ENCODE peak calls at places on chromosomes 6 and 20, in four cellular contexts. P is heart right ventricle, U is fibroblast of lung, W is fibroblast of pulmonary artery. K is an unnamed sample.

GRCh38 chr6:10465633-10466499 is 51.0 kb upstream of the TFAP2A start:
- DNase-seq in P (no peak), W (peak; percentile 45), U (peak; percentile 44), K (no peak)

GRCh38 chr20:58651548-58651822 is 402 bp downstream of the STX16 start:
- DNase-seq in U (no peak), P (peak; percentile 24), W (no peak), K (no peak)

GRCh38 chr6:42354707-42355106 is 97.0 kb downstream of the TRERF1 start:
- DNase-seq in U (no peak), P (no peak), W (no peak), K (peak; percentile 38)

GRCh38 chr6:16473184-16473907 is 235.0 kb downstream of the GMPR start:
- DNase-seq in U (no peak), W (no peak), P (no peak), K (no peak)

GRCh38 chr6:45441811-45442453 is 64.2 kb upstream of the SUPT3H start:
- DNase-seq in W (no peak), P (no peak), U (peak; percentile 41), K (no peak)

GRCh38 chr6:157659536-157660271 is 163.3 kb upstream of the SNX9 start:
- DNase-seq in U (no peak), P (no peak), W (no peak), K (no peak)

GRCh38 chr6:152701081-152701862 is 3.6 kb downstream of the MYCT1 start:
- DNase-seq in W (peak; percentile 58), U (peak; percentile 36), P (no peak), K (no peak)

GRCh38 chr20:54002056-54002575 is 68.3 kb downstream of the BCAS1 start:
- DNase-seq in U (no peak), P (no peak), W (no peak), K (no peak)

GRCh38 chr20:15547109-15547508 is 1026.1 kb downstream of the KIF16B start:
- DNase-seq in U (no peak), P (no peak), W (no peak), K (no peak)

GRCh38 chr6:119148102-119148824 is 69.8 kb upstream of the FAM184A start:
- DNase-seq in P (peak; percentile 50), U (peak; percentile 83), W (peak; percentile 83), K (no peak)

GRCh38 chr6:137970368-137970767 is 103.3 kb downstream of the TNFAIP3 start:
- DNase-seq in W (no peak), P (no peak), U (no peak), K (no peak)

DNA sequence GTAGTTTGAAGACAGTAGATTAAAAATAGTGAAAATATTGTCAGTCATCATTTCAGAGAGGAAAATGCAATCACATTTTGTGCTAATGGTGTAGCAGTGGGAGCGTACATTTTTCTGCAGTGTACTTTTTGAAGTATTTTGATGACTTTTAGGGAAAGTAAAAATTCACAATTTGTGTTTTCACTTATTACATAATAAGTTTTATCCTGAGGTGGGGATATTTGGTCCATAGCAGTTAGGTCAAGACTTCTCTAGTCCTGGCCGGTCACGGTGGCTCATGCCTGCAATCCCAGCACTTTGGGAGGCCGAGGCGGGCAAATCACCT is 122.3 kb downstream of the SASH1 start:
- DNase-seq in W (no peak), P (no peak), U (no peak), K (no peak)
- TF ChIP-seq CTCF in W (no peak), P (no peak), U (no peak), K (no peak)

GRCh38 chr20:4151991-4152695 is 136.8 kb upstream of the RNF24 start:
- DNase-seq in U (peak; percentile 88), W (no peak), P (no peak), K (no peak)
- H3K4me3 ChIP-seq in U (no peak overlapping the region), W (no peak overlapping the region), P (no peak overlapping the region), K (no peak overlapping the region)

GRCh38 chr6:156564128-156564806 is 212.9 kb upstream of the ARID1B start:
- DNase-seq in U (peak; percentile 43), W (peak; percentile 71), P (peak; percentile 77), K (no peak)
- TF ChIP-seq CTCF in U (peak; percentile 96), W (peak; percentile 96), P (peak; percentile 98), K (peak; percentile 96)

GRCh38 chr20:13009682-13010406 is 1.1 kb downstream of the SPTLC3 start:
- DNase-seq in W (peak; percentile 98), U (peak; percentile 97), P (peak; percentile 69), K (peak; percentile 77)
- H3K4me3 ChIP-seq in W (peak overlapping the region; percentile 70), U (peak overlapping the region; percentile 50), P (peak overlapping the region; percentile 38), K (peak overlapping the region; percentile 58)

DNA sequence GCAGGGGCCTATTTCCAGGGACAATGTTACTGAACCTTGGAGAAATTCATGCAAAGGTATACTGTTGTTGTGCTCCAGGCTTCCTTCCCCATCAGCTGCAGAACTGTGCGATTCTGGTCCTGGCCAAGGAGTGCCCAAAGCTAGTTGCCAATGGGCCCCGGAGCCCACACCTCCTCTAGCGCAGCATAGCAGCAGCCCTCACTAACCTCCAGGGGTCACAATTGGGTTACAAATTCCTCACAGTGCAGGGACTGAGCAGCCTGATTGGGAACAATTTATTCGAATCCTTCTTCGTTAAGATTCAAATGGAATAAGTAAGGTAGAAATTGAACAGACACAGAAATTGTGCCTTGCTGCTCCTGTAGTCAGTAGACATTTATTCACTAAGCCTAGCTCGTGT is 284.9 kb downstream of the PRKN start:
- DNase-seq in W (no peak), P (no peak), U (peak; percentile 1), K (no peak)
- TF ChIP-seq CTCF in W (no peak), P (peak; percentile 52), U (peak; percentile 33), K (no peak)

GRCh38 chr6:7145269-7146078 is 37.7 kb downstream of the RREB1 start:
- DNase-seq in U (no peak), W (no peak), P (no peak), K (no peak)

GRCh38 chr6:7146079-7146828 is 38.5 kb downstream of the RREB1 start:
- DNase-seq in U (peak; percentile 79), P (peak; percentile 44), W (peak; percentile 61), K (peak; percentile 38)

GRCh38 chr6:7147051-7147671 is 39.4 kb downstream of the RREB1 start:
- DNase-seq in W (no peak), U (peak; percentile 65), P (no peak), K (no peak)

GRCh38 chr6:7143161-7143974 is 35.6 kb downstream of the RREB1 start:
- DNase-seq in U (no peak), W (peak; percentile 41), P (no peak), K (no peak)

GRCh38 chr6:7144810-7145209 is 37.0 kb downstream of the RREB1 start:
- DNase-seq in U (no peak), P (no peak), W (no peak), K (no peak)
- H3K4me3 ChIP-seq in U (no peak overlapping the region), P (no peak overlapping the region), W (no peak overlapping the region), K (no peak overlapping the region)

DNA sequence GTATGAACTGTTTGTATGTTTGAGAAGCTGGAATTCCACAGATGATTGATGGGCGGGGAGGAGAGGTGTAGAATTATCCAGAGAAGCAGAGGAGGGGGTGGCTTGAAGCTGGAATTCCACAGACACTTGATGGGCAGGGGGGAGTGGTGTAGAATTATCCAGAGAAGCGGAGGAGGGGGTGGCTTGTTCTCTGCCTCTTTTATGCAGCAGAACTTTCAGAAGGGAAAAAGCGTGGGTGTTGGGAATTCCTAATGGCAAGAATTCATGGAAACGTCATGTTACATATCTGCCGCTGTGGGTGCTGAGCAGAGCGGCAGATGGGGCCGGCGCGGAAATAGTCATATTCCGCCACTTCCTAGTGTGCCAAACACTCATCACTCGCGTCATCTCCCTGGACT is 167.9 kb upstream of the KCNG1 start:
- DNase-seq in W (peak; percentile 67), U (peak; percentile 49), P (no peak), K (no peak)
- TF ChIP-seq CTCF in W (peak; percentile 2), U (no peak), P (no peak), K (no peak)

GRCh38 chr6:1611572-1612385 is 2.1 kb downstream of the FOXC1 start:
- DNase-seq in W (peak; percentile 51), P (no peak), U (peak; percentile 46), K (no peak)
- H3K4me3 ChIP-seq in W (peak overlapping the region; percentile 72), P (peak overlapping the region; percentile 62), U (peak overlapping the region; percentile 68), K (peak overlapping the region; percentile 72)